ENCODE peak calls at places on chromosomes 16 and 17, in nine cellular contexts. One of them, this sample, is unnamed.

GRCh38 chr17:73138541-73139138 is 26.2 kb upstream of the SSTR2 start:
- DNase-seq in body of pancreas: peak
- DNase-seq in esophagus muscularis mucosa: no peak
- DNase-seq in IMR-90: no peak
- DNase-seq in prostate gland: no peak
- DNase-seq in spleen: no peak
- DNase-seq in HCT116: no peak
- DNase-seq in GM12892: no peak
- DNase-seq in adrenal gland: no peak
- DNase-seq in this sample: no peak

GRCh38 chr16:83420206-83420760 is 387.5 kb upstream of the HSBP1 start:
- DNase-seq in body of pancreas: no peak
- DNase-seq in esophagus muscularis mucosa: peak
- DNase-seq in IMR-90: peak
- DNase-seq in prostate gland: no peak
- DNase-seq in spleen: no peak
- DNase-seq in HCT116: no peak
- DNase-seq in GM12892: no peak
- DNase-seq in adrenal gland: no peak
- DNase-seq in this sample: peak

GRCh38 chr17:50661795-50662391 is 27.2 kb downstream of the ABCC3 start:
- DNase-seq in body of pancreas: peak
- DNase-seq in esophagus muscularis mucosa: no peak
- DNase-seq in IMR-90: peak
- DNase-seq in prostate gland: peak
- DNase-seq in spleen: no peak
- DNase-seq in HCT116: peak
- DNase-seq in GM12892: no peak
- DNase-seq in adrenal gland: peak
- DNase-seq in this sample: peak

GRCh38 chr17:68567035-68567434 is 34.1 kb downstream of the FAM20A start:
- DNase-seq in body of pancreas: no peak
- DNase-seq in esophagus muscularis mucosa: no peak
- DNase-seq in IMR-90: no peak
- DNase-seq in prostate gland: no peak
- DNase-seq in spleen: no peak
- DNase-seq in HCT116: no peak
- DNase-seq in GM12892: no peak
- DNase-seq in adrenal gland: no peak
- DNase-seq in this sample: no peak

GRCh38 chr17:16442594-16443389 is 27.4 kb downstream of the TRPV2 start:
- DNase-seq in body of pancreas: no peak
- DNase-seq in esophagus muscularis mucosa: no peak
- DNase-seq in IMR-90: no peak
- DNase-seq in prostate gland: no peak
- DNase-seq in spleen: no peak
- DNase-seq in HCT116: no peak
- DNase-seq in GM12892: no peak
- DNase-seq in adrenal gland: no peak
- DNase-seq in this sample: peak

GRCh38 chr16:89827383-89828198 is 684 bp upstream of the SPIRE2 start:
- DNase-seq in body of pancreas: peak
- DNase-seq in esophagus muscularis mucosa: no peak
- DNase-seq in IMR-90: peak
- DNase-seq in prostate gland: peak
- DNase-seq in spleen: no peak
- DNase-seq in HCT116: peak
- DNase-seq in GM12892: no peak
- DNase-seq in adrenal gland: peak
- DNase-seq in this sample: peak

GRCh38 chr16:16052916-16053315 is 103.5 kb downstream of the ABCC1 start:
- DNase-seq in body of pancreas: no peak
- DNase-seq in esophagus muscularis mucosa: no peak
- DNase-seq in IMR-90: peak
- DNase-seq in prostate gland: no peak
- DNase-seq in spleen: no peak
- DNase-seq in HCT116: no peak
- DNase-seq in GM12892: no peak
- DNase-seq in adrenal gland: no peak
- DNase-seq in this sample: no peak

GRCh38 chr16:66489385-66489784 is 60.5 kb downstream of the TK2 start:
- DNase-seq in body of pancreas: no peak
- DNase-seq in esophagus muscularis mucosa: no peak
- DNase-seq in IMR-90: no peak
- DNase-seq in prostate gland: no peak
- DNase-seq in spleen: no peak
- DNase-seq in HCT116: no peak
- DNase-seq in GM12892: no peak
- DNase-seq in adrenal gland: peak
- DNase-seq in this sample: no peak

GRCh38 chr17:7249830-7250229 is 1.7 kb downstream of the CTDNEP1 start:
- DNase-seq in body of pancreas: no peak
- DNase-seq in esophagus muscularis mucosa: no peak
- DNase-seq in IMR-90: no peak
- DNase-seq in prostate gland: no peak
- DNase-seq in spleen: no peak
- DNase-seq in HCT116: no peak
- DNase-seq in GM12892: no peak
- DNase-seq in adrenal gland: peak
- DNase-seq in this sample: peak

GRCh38 chr17:7251330-7252175 is at the start of gene CTDNEP1:
- DNase-seq in body of pancreas: peak
- DNase-seq in esophagus muscularis mucosa: peak
- DNase-seq in IMR-90: peak
- DNase-seq in prostate gland: peak
- DNase-seq in spleen: peak
- DNase-seq in HCT116: peak
- DNase-seq in GM12892: peak
- DNase-seq in adrenal gland: peak
- DNase-seq in this sample: peak

GRCh38 chr17:7252176-7253043 is at the start of gene ELP5:
- DNase-seq in body of pancreas: peak
- DNase-seq in esophagus muscularis mucosa: peak
- DNase-seq in IMR-90: peak
- DNase-seq in prostate gland: peak
- DNase-seq in spleen: peak
- DNase-seq in HCT116: peak
- DNase-seq in GM12892: peak
- DNase-seq in adrenal gland: peak
- DNase-seq in this sample: peak

GRCh38 chr17:7249219-7249618 is 2.3 kb downstream of the CTDNEP1 start:
- DNase-seq in body of pancreas: no peak
- DNase-seq in esophagus muscularis mucosa: no peak
- DNase-seq in IMR-90: no peak
- DNase-seq in prostate gland: no peak
- DNase-seq in spleen: no peak
- DNase-seq in HCT116: no peak
- DNase-seq in GM12892: no peak
- DNase-seq in adrenal gland: peak
- DNase-seq in this sample: no peak

DNA sequence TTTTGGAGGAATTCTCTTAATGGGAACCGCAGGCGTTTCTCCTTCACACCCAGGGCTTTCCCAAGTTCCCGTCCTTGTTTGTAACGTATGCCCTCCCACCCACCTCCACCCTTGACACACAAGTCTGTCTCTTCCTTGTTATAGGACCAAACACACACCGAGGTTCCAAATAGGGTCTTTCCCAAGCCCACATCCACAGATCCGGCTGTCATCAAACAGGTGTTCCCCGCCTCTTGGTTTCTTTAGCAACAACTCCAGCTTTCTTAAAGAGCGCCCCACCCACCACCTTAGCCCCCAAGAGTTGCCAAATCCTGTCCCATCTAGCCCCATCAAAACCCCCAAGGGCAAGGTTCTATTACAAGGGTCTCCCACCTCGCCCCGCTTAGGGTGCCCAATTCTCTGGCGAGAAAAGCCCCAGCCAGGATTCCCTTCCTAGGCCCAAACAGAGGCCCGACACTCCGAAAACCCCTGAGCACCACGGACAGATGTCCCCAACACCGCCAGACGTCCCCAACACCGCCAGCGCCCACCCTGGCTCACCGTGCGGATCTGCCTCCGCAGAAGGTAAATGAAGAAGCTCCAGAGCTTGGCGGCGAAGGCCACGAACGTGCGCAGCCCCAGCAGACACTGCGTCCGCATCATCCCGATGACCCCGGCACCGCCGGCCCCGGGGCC is 742 bp downstream of the CTDNEP1 start:
- DNase-seq in body of pancreas: no peak
- DNase-seq in esophagus muscularis mucosa: no peak
- DNase-seq in IMR-90: no peak
- DNase-seq in prostate gland: no peak
- DNase-seq in spleen: no peak
- DNase-seq in HCT116: no peak
- DNase-seq in GM12892: no peak
- DNase-seq in adrenal gland: peak
- DNase-seq in this sample: peak
- TF ChIP-seq POLR2A in body of pancreas: no peak
- TF ChIP-seq POLR2A in esophagus muscularis mucosa: no peak
- TF ChIP-seq POLR2A in IMR-90: no peak
- TF ChIP-seq POLR2A in prostate gland: no peak
- TF ChIP-seq POLR2A in spleen: no peak
- TF ChIP-seq POLR2A in HCT116: no peak
- TF ChIP-seq POLR2A in GM12892: no peak
- TF ChIP-seq POLR2A in adrenal gland: no peak
- TF ChIP-seq POLR2A in this sample: no peak

DNA sequence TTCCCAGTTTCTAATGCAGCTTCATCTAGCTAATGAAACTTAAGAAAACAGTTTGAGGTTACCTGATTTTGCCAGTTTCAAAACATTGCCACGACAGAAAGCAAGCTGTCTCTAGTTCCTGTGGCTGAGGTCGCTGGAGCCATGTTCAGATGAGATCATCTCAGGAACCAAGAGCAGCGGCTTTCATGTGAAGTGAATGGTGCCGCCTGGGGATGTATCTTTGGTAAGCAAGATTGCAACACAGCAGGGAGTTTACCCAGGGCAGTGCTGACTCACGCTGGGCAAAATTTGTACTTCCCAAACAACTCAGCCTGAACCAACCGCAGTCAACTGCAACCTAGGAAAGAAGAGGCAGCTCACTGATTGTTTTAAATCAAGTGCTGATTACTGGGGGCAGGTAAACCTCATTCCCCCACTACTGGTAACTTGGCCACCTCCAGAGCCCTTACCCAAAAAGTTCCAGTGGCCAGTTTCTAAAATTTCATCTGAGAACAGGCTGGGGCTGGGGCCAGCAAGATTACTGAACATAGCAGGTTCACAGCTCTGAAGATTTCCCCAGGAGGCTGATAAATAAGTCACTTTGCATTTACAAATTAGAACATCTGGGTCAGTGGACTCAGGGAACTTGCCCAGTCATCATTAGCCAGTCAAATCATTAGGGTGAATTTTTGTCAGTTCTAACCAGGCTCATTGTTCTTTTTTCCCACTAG is at the start of gene RFFL:
- DNase-seq in body of pancreas: peak
- DNase-seq in esophagus muscularis mucosa: peak
- DNase-seq in IMR-90: peak
- DNase-seq in prostate gland: peak
- DNase-seq in spleen: peak
- DNase-seq in HCT116: peak
- DNase-seq in GM12892: peak
- DNase-seq in adrenal gland: peak
- DNase-seq in this sample: peak
- TF ChIP-seq POLR2A in body of pancreas: peak
- TF ChIP-seq POLR2A in esophagus muscularis mucosa: no peak
- TF ChIP-seq POLR2A in IMR-90: peak
- TF ChIP-seq POLR2A in prostate gland: no peak
- TF ChIP-seq POLR2A in spleen: no peak
- TF ChIP-seq POLR2A in HCT116: no peak
- TF ChIP-seq POLR2A in GM12892: peak
- TF ChIP-seq POLR2A in adrenal gland: peak
- TF ChIP-seq POLR2A in this sample: no peak

DNA sequence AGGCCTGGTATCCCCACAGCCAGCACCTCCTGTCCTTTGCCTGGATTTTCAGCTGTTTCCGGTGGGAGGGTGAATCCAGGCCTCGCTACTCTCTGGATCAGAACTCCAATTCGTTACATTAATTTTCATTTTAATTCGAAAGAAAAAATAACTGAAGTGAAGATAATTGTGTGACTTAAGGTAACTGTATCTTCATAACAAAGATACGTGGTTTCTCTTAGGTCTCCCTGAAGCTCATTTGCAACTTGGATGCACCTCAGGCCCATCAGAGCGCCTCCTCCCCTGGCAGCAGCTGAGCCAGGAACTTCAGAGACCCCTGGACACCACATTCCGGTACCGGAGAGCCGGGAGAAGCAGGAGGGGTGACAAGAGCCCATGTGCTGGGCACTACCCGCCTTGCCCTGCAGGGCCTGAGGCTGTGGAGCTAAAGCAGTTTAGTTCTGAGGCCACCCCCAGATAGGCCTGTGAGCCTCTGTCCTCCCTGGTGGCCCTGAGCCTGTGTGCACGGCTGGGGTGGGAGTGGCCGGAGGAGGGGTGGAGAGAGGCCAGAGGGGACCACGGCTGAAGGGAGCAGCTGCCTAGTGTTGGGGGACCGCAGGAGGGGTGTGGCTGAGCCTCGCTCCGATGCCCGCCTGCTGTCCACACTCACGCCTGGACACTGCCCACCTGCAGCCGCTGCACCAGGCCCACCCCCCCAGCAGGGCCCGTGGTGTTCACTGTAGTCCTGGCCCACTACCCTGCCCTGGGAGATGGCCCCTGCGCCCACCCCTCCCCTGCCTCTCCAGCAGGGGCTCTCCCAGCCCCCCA is 11.4 kb upstream of the DUS1L start:
- DNase-seq in body of pancreas: no peak
- DNase-seq in esophagus muscularis mucosa: no peak
- DNase-seq in IMR-90: no peak
- DNase-seq in prostate gland: no peak
- DNase-seq in spleen: no peak
- DNase-seq in HCT116: no peak
- DNase-seq in GM12892: no peak
- DNase-seq in adrenal gland: no peak
- DNase-seq in this sample: no peak
- TF ChIP-seq POLR2A in body of pancreas: no peak
- TF ChIP-seq POLR2A in esophagus muscularis mucosa: no peak
- TF ChIP-seq POLR2A in IMR-90: no peak
- TF ChIP-seq POLR2A in prostate gland: no peak
- TF ChIP-seq POLR2A in spleen: no peak
- TF ChIP-seq POLR2A in HCT116: no peak
- TF ChIP-seq POLR2A in GM12892: peak
- TF ChIP-seq POLR2A in adrenal gland: no peak
- TF ChIP-seq POLR2A in this sample: no peak

DNA sequence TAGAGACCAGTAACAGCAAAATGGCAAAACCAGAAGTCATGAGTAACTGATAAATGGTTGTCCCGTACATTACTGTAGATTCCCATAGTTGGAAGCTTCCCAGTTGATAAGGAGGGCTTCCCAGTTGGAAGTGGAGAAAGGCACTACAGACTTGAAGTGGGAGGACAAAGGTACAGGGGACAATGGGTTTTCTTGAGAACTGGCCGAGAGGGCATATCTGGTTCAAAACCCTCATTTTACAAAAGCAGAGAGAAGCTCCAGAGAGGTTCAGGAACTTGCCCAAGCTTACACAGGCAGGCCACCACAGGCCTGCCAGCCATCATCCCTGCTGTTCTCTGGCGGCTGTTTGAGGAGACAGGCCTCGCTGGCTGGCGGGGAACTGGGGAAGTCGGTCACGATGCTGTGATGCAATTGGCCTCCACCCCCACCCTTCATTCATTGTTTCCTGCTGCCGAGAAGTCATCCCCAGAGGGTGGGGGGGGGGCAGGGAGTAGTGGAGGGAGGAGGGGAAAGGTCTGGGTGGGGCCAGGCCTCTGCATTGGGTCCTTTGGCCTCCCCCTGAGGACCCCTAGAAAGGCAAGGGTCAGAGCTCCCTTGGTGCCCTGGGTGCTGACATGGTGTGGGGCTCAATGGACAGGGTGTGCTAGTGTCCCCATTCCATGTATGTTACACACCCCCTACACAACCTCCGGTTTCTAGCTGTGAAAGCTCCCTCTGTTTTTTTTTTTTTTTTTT is 3.0 kb downstream of the UBALD2 start:
- DNase-seq in body of pancreas: peak
- DNase-seq in esophagus muscularis mucosa: peak
- DNase-seq in IMR-90: peak
- DNase-seq in prostate gland: peak
- DNase-seq in spleen: peak
- DNase-seq in HCT116: no peak
- DNase-seq in GM12892: no peak
- DNase-seq in adrenal gland: peak
- DNase-seq in this sample: peak
- TF ChIP-seq POLR2A in body of pancreas: peak
- TF ChIP-seq POLR2A in esophagus muscularis mucosa: peak
- TF ChIP-seq POLR2A in IMR-90: peak
- TF ChIP-seq POLR2A in prostate gland: peak
- TF ChIP-seq POLR2A in spleen: no peak
- TF ChIP-seq POLR2A in HCT116: no peak
- TF ChIP-seq POLR2A in GM12892: peak
- TF ChIP-seq POLR2A in adrenal gland: no peak
- TF ChIP-seq POLR2A in this sample: peak

This sample was measured in NB4.